ENCODE peak calls at places on chromosomes 6 and 20, in eight cellular contexts. G is upper lobe of right lung; Z is left lung; B is colonic mucosa; T is CD8-positive, alpha-beta T cell; D is uterus; L is mucosa of descending colon; O is BJ. M is an unnamed sample. For H3K36me3, the result is how much of the 10 kb centered on the place peaks cover.

GRCh38 chr6:13573669-13574110 is 711 bp upstream of the SIRT5 start:
- DNase-seq in B (peak), O (no peak), D (peak), G (peak), L (peak), Z (no peak), T (no peak), M (peak)

GRCh38 chr20:7908905-7909304 is 31.4 kb downstream of the HAO1 start:
- DNase-seq in B (no peak), G (no peak), Z (no peak), L (no peak), T (no peak), D (no peak), O (no peak), M (no peak)

GRCh38 chr6:150391414-150391813 is 22.6 kb downstream of the IYD start:
- DNase-seq in G (no peak), L (no peak), Z (no peak), O (no peak), T (no peak), B (no peak), D (no peak), M (no peak)

GRCh38 chr6:151014404-151015150 is 149.1 kb downstream of the MTHFD1L start:
- DNase-seq in T (peak), D (peak), Z (peak), O (no peak), G (peak), L (peak), B (peak), M (no peak)

GRCh38 chr6:56490994-56491393 is 151.7 kb downstream of the DST start:
- DNase-seq in O (no peak), T (no peak), G (no peak), D (no peak), Z (no peak), B (no peak), L (no peak), M (peak)

GRCh38 chr6:40251609-40252008 is 317.3 kb upstream of the MOCS1 start:
- DNase-seq in L (peak), B (no peak), O (no peak), D (no peak), Z (no peak), G (no peak), T (no peak), M (no peak)

GRCh38 chr6:73471686-73472290 is 10.3 kb downstream of the MTO1 start:
- DNase-seq in T (no peak), B (no peak), O (no peak), Z (no peak), G (no peak), D (no peak), L (no peak), M (no peak)

GRCh38 chr6:150241751-150242150 is 98.9 kb downstream of the PPP1R14C start:
- DNase-seq in B (no peak), L (no peak), D (no peak), T (no peak), O (no peak), G (no peak), Z (no peak), M (no peak)

GRCh38 chr20:57701090-57701489 is 8.7 kb downstream of the PMEPA1 start:
- DNase-seq in B (no peak), T (no peak), Z (no peak), O (no peak), L (no peak), D (no peak), G (no peak), M (no peak)

GRCh38 chr6:138203315-138203714 is 15.0 kb downstream of the PBOV1 start:
- DNase-seq in Z (no peak), O (no peak), D (no peak), B (no peak), G (no peak), T (no peak), L (no peak), M (no peak)

GRCh38 chr6:108914235-108915022 is 66.2 kb downstream of the ARMC2 start:
- DNase-seq in O (no peak), G (no peak), D (no peak), B (no peak), Z (no peak), L (no peak), T (peak), M (no peak)

GRCh38 chr6:6783736-6784135 is 195.2 kb downstream of the LY86 start:
- DNase-seq in T (no peak), Z (no peak), D (no peak), L (no peak), G (no peak), O (no peak), B (no peak), M (no peak)
- TF ChIP-seq CTCF in T (no peak), Z (no peak), D (no peak), L (no peak), G (no peak), O (no peak), B (no peak), M (no peak)

GRCh38 chr20:62944184-62944583 is 6.2 kb downstream of the GID8 start:
- DNase-seq in D (no peak), L (no peak), G (peak), O (no peak), T (no peak), B (no peak), Z (no peak), M (no peak)
- H3K36me3 ChIP-seq in D (under half), L (under half), G (half or more), O (under half), T (half or more), B (under half), Z (under half), M (under half)

DNA sequence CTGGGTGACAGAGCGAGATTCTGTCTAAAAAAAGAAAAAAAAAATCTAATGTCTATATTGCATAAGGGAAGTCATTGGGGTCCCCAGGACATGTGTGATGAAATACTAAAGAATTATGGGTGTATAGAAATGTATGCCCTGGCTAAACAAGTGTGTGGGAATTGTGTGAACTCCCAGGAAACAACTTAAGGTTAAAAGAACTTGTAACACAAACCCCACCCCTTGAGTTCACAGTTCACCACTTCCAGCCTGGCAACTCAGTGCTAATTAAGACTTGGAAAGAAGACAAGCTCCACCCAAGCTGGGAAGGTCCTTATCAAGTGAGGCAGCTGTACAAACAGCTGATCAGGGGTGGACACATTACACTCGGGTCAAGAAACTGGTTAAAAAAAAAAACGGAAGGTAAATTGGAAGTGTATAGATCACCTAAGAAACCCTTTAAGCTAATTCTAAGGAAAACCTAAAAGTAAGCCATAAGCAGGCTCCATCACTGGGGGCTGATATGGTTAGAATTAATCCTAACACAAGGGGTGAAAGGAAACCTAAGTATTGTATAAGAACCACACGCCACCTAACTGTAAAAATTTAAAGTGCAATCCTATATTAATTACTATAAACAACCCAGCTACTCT is 25.2 kb downstream of the HLA-A start:
- DNase-seq in L (peak), G (no peak), Z (no peak), D (no peak), O (no peak), B (peak), T (no peak), M (no peak)
- TF ChIP-seq CTCF in L (no peak), G (peak), Z (no peak), D (no peak), O (no peak), B (peak), T (no peak), M (no peak)

DNA sequence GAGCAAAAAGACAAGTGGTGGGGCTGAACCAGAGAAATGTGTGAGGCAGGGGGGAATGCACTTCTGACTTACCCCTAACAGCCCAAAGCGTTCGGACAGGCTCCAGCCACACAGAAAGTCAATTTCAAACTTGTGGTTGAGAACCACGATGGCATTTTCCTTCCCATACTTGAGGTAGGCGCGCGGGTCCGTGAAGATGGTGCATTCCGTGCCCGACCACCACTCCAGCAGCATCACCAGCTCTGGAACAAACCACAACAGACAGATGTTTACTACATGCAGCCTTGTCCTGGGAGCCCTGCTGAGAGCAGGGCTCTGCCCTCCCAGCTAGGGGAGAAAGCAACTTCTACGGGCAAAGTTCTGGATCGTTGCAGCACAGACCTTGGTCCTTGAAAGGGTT is 107.7 kb downstream of the AGPAT4 start:
- DNase-seq in G (no peak), L (no peak), D (no peak), O (no peak), B (no peak), Z (no peak), T (no peak), M (no peak)
- H3K36me3 ChIP-seq in G (under half), L (under half), D (under half), O (under half), B (under half), Z (under half), T (under half), M (under half)

GRCh38 chr20:53162251-53162835 is 190.2 kb downstream of the TSHZ2 start:
- DNase-seq in D (peak), G (no peak), O (peak), L (peak), T (no peak), Z (no peak), B (no peak), M (peak)
- TF ChIP-seq CTCF in D (no peak), G (peak), O (peak), L (no peak), T (no peak), Z (no peak), B (no peak), M (peak)

M was measured in kidney epithelial cell.